ENCODE peak calls at places on chromosomes 13 and 19, in seven cellular contexts. W, M, B, E, R, U and J are unnamed samples.

GRCh38 chr13:76832258-76832988 is 53.8 kb downstream of the KCTD12 start:
- DNase-seq in M (no peak), B (no peak), U (no peak), R (no peak), E (no peak), W (no peak), J (no peak)

GRCh38 chr19:21568816-21569496 is 63.6 kb downstream of the ZNF429 start:
- DNase-seq in U (peak), W (peak), M (peak), R (peak), B (peak), E (no peak), J (peak)

GRCh38 chr19:1734328-1734966 is 18.9 kb upstream of the ONECUT3 start:
- DNase-seq in U (no peak), W (no peak), M (no peak), E (no peak), R (no peak), B (no peak), J (no peak)

GRCh38 chr19:54388803-54389144 is 24.0 kb upstream of the LAIR1 start:
- DNase-seq in M (no peak), R (no peak), B (no peak), E (no peak), W (no peak), U (no peak), J (no peak)

GRCh38 chr19:18905520-18906236 is 9.7 kb upstream of the CERS1 start:
- DNase-seq in E (no peak), W (no peak), R (no peak), M (no peak), U (no peak), B (no peak), J (no peak)

GRCh38 chr19:2361259-2362038 is 1.4 kb downstream of the TMPRSS9 start:
- DNase-seq in R (no peak), W (no peak), U (no peak), B (no peak), M (no peak), E (no peak), J (no peak)

GRCh38 chr19:1252221-1252817 is 3.9 kb downstream of the MIDN start:
- DNase-seq in W (peak), B (peak), U (peak), M (peak), E (peak), R (peak), J (peak)

GRCh38 chr13:105847532-105848295 is 687.7 kb downstream of the EFNB2 start:
- DNase-seq in U (no peak), M (no peak), W (no peak), B (no peak), R (peak), E (no peak), J (no peak)

GRCh38 chr19:12806242-12807131 is at the start of gene RNASEH2A:
- DNase-seq in M (peak), U (peak), R (peak), W (peak), B (peak), E (peak), J (peak)

GRCh38 chr13:34391071-34391470 is 551.0 kb upstream of the NBEA start:
- DNase-seq in W (no peak), M (no peak), R (peak), U (no peak), E (no peak), B (no peak), J (peak)

GRCh38 chr19:1026189-1027019 is at the start of gene CNN2:
- DNase-seq in U (peak), E (peak), M (peak), R (peak), W (peak), B (peak), J (peak)

GRCh38 chr13:101157261-101157660 is 259.0 kb downstream of the NALCN start:
- DNase-seq in B (no peak), U (no peak), W (no peak), E (no peak), R (peak), M (no peak), J (no peak)

GRCh38 chr13:108609353-108609752 is 20.1 kb upstream of the MYO16 start:
- DNase-seq in B (no peak), W (no peak), E (no peak), R (peak), U (no peak), M (no peak), J (peak)

GRCh38 chr13:31962661-31963345 is 68.8 kb upstream of the FRY start:
- DNase-seq in W (no peak), B (no peak), E (no peak), R (peak), M (no peak), U (no peak), J (no peak)

GRCh38 chr19:16736709-16737108 is 17.1 kb downstream of the NWD1 start:
- DNase-seq in W (no peak), R (no peak), E (no peak), U (no peak), B (no peak), M (no peak), J (no peak)

GRCh38 chr13:72651196-72651595 is 76.2 kb downstream of the MZT1 start:
- DNase-seq in U (no peak), R (no peak), W (no peak), E (no peak), B (no peak), M (no peak), J (peak)
- TF ChIP-seq CTCF in U (no peak), R (peak), W (peak), E (peak), B (peak), M (peak), J (no peak)

GRCh38 chr13:39682310-39682709 is 26.8 kb downstream of the COG6 start:
- DNase-seq in B (no peak), E (no peak), U (no peak), M (no peak), R (no peak), W (no peak), J (no peak)
- H3K4me3 ChIP-seq in B (no peak), E (no peak), U (no peak), M (no peak), R (no peak), W (no peak), J (no peak)

DNA sequence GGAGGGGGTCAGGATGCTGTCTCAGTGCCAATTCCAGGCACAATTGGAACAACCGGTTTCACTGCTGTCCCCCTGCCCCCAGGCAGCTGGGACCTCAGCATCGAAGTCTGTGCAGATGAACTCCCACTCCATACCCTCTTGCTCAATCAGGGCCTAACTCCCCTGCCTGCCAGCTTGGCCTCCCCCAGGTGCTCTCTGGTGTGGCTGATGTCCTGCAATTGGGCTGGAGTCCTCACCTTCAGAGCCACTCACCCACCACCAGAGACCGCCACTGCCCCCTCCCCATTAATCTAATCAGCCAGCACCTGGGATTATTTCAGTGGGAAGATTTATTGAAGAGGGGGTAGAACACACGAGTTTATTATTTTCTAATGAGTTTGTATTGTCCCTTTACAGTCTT is 118.8 kb downstream of the MIPEP start:
- DNase-seq in E (no peak), W (no peak), B (no peak), R (no peak), M (no peak), U (no peak), J (no peak)
- TF ChIP-seq CTCF in E (no peak), W (no peak), B (no peak), R (no peak), M (no peak), U (no peak), J (no peak)

DNA sequence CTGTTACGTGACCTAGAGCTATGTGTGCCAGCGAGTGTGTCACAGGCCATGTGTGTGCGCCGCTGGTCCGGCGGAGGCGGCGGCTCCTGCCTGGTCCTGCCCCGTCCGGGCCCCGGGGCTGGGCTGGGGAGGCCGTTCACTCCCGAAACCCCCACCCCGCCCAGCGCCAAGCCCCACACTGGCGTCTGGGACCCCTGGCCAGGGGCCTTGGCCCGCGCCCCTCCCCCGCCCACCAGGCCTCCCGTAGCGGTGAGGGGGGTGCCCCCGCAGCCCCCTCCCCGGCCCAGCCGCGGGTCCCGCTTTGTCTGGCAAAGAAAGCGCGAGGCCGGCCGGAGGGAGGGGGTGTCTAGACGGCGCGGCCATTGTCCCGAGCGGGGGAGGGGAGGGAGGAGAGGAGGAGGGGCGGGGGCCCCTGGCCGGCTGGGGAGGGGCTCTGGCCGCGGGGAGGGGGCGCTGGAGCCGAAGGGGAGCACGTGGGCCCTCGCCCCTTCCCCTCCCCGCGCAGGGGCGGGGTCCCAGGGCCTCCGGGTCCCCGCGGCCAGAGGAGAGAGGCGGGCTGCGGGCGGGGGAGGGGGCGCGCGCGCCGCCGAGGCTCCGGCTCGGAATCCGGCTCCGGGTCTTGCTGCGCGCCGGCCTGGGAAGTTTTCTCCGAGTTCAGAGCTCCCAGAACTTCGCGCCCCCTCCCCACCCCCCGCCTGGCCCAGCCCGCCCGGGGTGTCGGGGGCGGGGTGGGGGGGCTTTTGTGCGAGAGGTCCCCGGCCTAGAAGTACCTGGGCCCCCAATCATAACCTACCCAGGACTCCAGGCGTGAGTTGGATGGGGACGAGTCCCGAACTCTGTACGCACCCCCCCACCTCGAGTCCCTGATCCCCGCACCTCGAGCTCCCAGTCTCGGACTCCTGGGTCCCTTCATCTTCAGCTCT is 882 bp downstream of the NOTCH3 start:
- DNase-seq in M (no peak), R (no peak), W (peak), E (no peak), U (peak), B (no peak), J (no peak)
- H3K4me3 ChIP-seq in M (peak), R (peak), W (peak), E (no peak), U (peak), B (no peak), J (peak)

GRCh38 chr13:102769679-102770078 is 3.9 kb downstream of the TEX30 start:
- DNase-seq in B (no peak), E (no peak), M (no peak), R (no peak), W (no peak), U (no peak), J (peak)
- TF ChIP-seq CTCF in B (no peak), E (no peak), M (peak), R (no peak), W (no peak), U (no peak), J (peak)